ENCODE peak calls at places on chromosomes 5 and 9, in seven cellular contexts. O, E, I, Y, J, S and T are unnamed samples.
A peak's percentile ranks its signal among the peaks of the same experiment; 100 is the strongest.

GRCh38 chr5:146229222-146229621 is 25.8 kb downstream of the RBM27 start:
- DNase-seq in O (no peak), E (no peak), I (no peak), Y (no peak), J (no peak), S (no peak), T (no peak)

GRCh38 chr9:133599470-133600173 is 9.6 kb downstream of the FAM163B start:
- DNase-seq in O (no peak), E (no peak), I (no peak), Y (no peak), J (no peak), S (no peak), T (no peak)

GRCh38 chr5:565782-566445 is 41.7 kb upstream of the SLC9A3 start:
- DNase-seq in O (no peak), E (peak; percentile 64), I (peak; percentile 41), Y (no peak), J (no peak), S (peak; percentile 11), T (no peak)

GRCh38 chr5:180353226-180353962 is at the start of gene GFPT2:
- DNase-seq in O (peak; percentile 44), E (peak; percentile 91), I (peak; percentile 64), Y (peak; percentile 90), J (peak; percentile 86), S (peak; percentile 82), T (peak; percentile 87)

GRCh38 chr9:113577525-113578261 is 114.2 kb downstream of the RGS3 start:
- DNase-seq in O (no peak), E (no peak), I (peak; percentile 81), Y (no peak), J (no peak), S (no peak), T (peak; percentile 12)

GRCh38 chr5:55600536-55601208 is 65.9 kb upstream of the PLPP1 start:
- DNase-seq in O (no peak), E (peak; percentile 41), I (peak; percentile 60), Y (no peak), J (peak; percentile 57), S (peak; percentile 41), T (no peak)

GRCh38 chr9:89878003-89878411 is 273.2 kb downstream of the GADD45G start:
- DNase-seq in O (no peak), E (peak; percentile 31), I (no peak), Y (no peak), J (peak; percentile 5), S (no peak), T (peak; percentile 16)

GRCh38 chr5:120449501-120449900 is 14.6 kb upstream of the PRR16 start:
- DNase-seq in O (no peak), E (no peak), I (peak; percentile 46), Y (no peak), J (no peak), S (no peak), T (no peak)

GRCh38 chr5:142110046-142110531 is 1.5 kb downstream of the NDFIP1 start:
- DNase-seq in O (peak; percentile 59), E (no peak), I (peak; percentile 59), Y (no peak), J (peak; percentile 26), S (no peak), T (no peak)

GRCh38 chr9:105299190-105299854 is 54.9 kb downstream of the SLC44A1 start:
- DNase-seq in O (no peak), E (no peak), I (peak; percentile 98), Y (peak; percentile 77), J (no peak), S (no peak), T (no peak)

GRCh38 chr5:122845253-122846050 is at the start of gene SNX24:
- DNase-seq in O (peak; percentile 72), E (peak; percentile 87), I (peak; percentile 56), Y (peak; percentile 84), J (peak; percentile 73), S (peak; percentile 84), T (peak; percentile 77)

GRCh38 chr9:36407122-36407723 is 7.2 kb upstream of the RNF38 start:
- DNase-seq in O (peak; percentile 78), E (peak; percentile 54), I (peak; percentile 65), Y (no peak), J (peak; percentile 59), S (peak; percentile 50), T (peak; percentile 38)

DNA sequence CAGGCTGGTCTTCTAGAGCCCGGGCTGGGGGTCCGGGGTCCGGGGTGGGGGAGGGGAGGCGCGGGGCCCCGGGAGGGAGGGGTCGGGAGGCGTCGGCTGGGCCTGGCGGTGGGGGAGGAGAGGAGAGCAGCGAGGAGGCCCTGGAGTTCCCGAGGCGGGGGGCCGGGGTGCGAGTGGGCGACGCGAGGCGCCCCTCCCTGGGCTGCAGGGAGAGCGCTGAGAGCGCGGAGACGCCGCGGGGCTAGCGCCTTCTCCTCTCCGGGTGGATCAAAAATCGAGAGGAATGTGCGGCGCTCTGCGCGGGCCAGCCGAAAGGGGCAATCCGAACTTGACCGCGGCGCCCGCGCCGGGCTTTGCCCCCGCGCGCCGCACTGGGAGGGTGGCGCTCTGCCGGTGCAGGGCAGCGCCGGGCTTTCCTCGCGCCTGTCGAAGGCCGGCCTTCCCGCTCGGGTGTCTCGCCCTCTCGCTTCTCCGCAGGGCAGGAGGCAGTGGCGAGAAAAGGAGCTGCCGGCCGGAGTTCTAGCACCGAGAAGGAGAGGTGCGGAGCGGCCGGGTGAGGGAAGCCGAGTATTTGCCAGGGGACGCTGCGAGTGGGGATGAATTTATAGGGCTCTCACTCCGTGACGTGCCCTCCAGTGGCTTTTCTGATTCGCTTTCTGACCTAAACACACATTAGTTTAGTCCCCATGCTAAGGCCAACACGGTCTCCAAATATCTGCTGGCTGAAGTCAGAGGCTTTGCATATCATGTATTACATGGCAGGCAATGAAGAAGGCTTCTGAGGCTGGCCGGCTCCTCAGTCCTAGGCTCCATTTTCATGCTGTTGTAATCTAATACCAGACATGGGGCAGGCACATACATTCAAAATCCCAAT is at the start of gene GDNF:
- DNase-seq in O (peak; percentile 28), E (peak; percentile 76), I (peak; percentile 77), Y (no peak), J (no peak), S (no peak), T (peak; percentile 68)
- TF ChIP-seq CTCF in O (peak; percentile 4), E (no peak), I (peak; percentile 29), Y (no peak), J (no peak), S (no peak), T (no peak)

DNA sequence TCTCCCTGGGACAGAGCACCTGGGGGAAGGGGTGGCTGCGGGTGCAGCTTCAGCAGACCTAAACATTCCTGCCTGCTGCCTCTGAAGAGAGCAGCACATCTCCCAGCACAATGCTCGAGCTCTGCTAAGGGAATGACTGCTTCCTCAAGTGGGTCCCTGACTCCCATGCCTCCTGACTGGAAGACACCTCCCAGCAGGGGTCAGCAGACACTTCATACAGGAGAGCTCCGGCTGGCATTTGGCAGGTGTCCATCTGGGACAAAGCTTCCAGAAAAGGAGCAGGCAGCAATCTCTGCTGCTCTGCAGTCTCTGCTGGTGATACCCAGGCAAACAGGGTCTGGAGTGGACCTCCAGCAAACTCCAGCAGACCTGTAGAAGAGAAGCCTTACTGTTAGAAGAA is 77.2 kb downstream of the SLCO6A1 start:
- DNase-seq in O (peak; percentile 8), E (no peak), I (no peak), Y (no peak), J (no peak), S (no peak), T (no peak)
- TF ChIP-seq CTCF in O (no peak), E (no peak), I (no peak), Y (no peak), J (no peak), S (no peak), T (no peak)

DNA sequence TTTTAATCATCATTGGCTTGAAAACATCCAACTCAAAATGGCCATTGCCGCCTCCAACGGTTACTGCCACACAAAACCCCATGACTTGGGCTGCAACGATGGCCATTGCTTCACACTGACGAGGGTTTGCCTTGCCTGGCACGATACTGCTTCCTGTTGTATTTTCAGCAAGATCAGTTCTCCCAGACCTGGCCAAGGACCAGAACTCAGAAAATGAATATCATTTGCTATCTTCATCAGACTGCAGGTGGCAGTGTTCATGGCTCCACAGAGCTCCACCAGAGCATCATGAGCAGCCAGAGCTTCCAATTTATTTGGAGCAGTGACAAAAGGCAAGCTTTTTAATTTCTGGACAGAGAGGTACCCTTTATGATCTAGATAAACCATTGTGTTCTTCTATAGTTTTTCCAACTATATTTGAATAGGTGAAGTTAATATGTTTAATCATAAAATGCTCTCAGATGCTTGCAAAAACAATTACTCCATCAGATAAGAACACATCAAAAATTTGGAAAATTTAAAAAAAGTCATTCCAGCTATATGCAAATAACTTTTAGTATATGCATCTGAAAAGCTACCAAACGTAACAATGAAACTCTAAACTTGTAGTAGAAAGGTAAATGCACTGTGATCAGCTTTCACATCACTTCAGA is 10.4 kb downstream of the AMACR start:
- DNase-seq in O (peak; percentile 60), E (no peak), I (peak; percentile 88), Y (peak; percentile 79), J (peak; percentile 66), S (peak; percentile 26), T (no peak)
- TF ChIP-seq CTCF in O (peak; percentile 54), E (peak; percentile 61), I (peak; percentile 76), Y (no peak), J (peak; percentile 68), S (peak; percentile 51), T (peak; percentile 51)

GRCh38 chr5:162593881-162594280 is 526.3 kb downstream of the GABRG2 start:
- DNase-seq in O (peak; percentile 2), E (no peak), I (no peak), Y (no peak), J (no peak), S (no peak), T (no peak)
- TF ChIP-seq CTCF in O (peak; percentile 33), E (no peak), I (no peak), Y (peak; percentile 14), J (no peak), S (no peak), T (peak; percentile 76)

DNA sequence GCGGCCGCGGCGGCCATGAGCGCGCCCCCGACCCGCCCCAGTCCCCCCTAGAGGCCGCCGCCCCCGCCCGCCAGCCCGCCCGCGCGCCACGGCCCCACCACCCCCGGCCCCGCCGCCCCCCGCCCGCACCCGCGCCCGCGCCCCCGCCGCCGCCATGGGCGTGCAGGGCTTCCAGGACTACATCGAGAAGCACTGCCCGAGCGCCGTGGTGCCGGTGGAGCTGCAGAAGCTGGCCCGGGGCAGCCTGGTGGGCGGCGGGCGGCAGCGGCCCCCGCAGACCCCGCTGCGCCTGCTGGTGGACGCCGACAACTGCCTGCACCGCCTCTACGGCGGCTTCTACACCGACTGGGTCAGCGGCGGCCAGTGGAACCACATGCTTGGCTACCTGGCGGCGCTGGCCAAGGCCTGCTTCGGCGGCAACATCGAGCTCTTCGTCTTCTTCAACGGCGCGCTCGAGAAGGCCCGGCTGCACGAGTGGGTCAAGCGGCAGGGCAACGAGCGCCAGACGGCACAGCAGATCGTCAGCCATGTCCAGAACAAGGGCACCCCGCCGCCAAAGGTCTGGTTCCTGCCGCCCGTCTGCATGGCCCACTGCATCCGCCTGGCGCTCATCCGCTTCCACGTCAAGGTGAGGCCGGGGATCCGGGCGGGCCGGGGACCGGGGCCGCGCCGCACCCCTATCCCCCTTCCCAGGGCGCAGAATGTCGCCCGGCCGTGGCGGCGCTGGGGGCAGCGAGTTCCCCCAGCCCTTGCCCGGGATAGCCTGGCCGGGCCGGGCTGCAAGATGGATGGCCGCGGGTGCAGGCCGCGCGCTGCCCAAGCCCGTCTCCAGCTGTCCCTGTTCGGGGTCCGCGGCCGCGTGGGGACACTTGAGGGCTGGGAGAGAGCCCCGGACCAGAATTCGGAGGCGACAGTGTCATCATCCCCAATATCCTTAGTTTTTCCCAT is 551 bp downstream of the FAM120A start:
- DNase-seq in O (peak; percentile 67), E (peak; percentile 71), I (peak; percentile 33), Y (peak; percentile 76), J (peak; percentile 44), S (peak; percentile 51), T (peak; percentile 70)
- TF ChIP-seq CTCF in O (peak; percentile 4), E (peak; percentile 24), I (peak; percentile 13), Y (no peak), J (peak; percentile 14), S (no peak), T (peak; percentile 8)